ENCODE peak calls at places on chromosome 18, in eight cellular contexts. One of them, this sample, is unnamed.

GRCh38 chr18:3367491-3368091 is 82.4 kb upstream of the TGIF1 start:
- DNase-seq in heart left ventricle: no peak
- DNase-seq in CD4-positive, alpha-beta T cell: no peak
- DNase-seq in foreskin fibroblast: no peak
- DNase-seq in left lung: no peak
- DNase-seq in AG09309: no peak
- DNase-seq in NB4: no peak
- DNase-seq in uterus: no peak
- DNase-seq in this sample: no peak

GRCh38 chr18:70422061-70422965 is 133.5 kb downstream of the SOCS6 start:
- DNase-seq in left lung: peak
- DNase-seq in NB4: peak
- DNase-seq in CD4-positive, alpha-beta T cell: no peak
- DNase-seq in AG09309: peak
- DNase-seq in heart left ventricle: peak
- DNase-seq in uterus: peak
- DNase-seq in foreskin fibroblast: peak
- DNase-seq in this sample: no peak

GRCh38 chr18:3180325-3180724 is 39.4 kb downstream of the MYOM1 start:
- DNase-seq in heart left ventricle: no peak
- DNase-seq in left lung: no peak
- DNase-seq in foreskin fibroblast: peak
- DNase-seq in AG09309: no peak
- DNase-seq in CD4-positive, alpha-beta T cell: no peak
- DNase-seq in uterus: no peak
- DNase-seq in NB4: no peak
- DNase-seq in this sample: no peak

GRCh38 chr18:57889841-57890240 is 86.7 kb upstream of the ATP8B1 start:
- DNase-seq in NB4: no peak
- DNase-seq in heart left ventricle: no peak
- DNase-seq in uterus: no peak
- DNase-seq in AG09309: no peak
- DNase-seq in foreskin fibroblast: no peak
- DNase-seq in left lung: no peak
- DNase-seq in CD4-positive, alpha-beta T cell: no peak
- DNase-seq in this sample: no peak

GRCh38 chr18:61894751-61895524 is 2.1 kb upstream of the RNF152 start:
- DNase-seq in AG09309: no peak
- DNase-seq in NB4: no peak
- DNase-seq in foreskin fibroblast: no peak
- DNase-seq in uterus: peak
- DNase-seq in heart left ventricle: no peak
- DNase-seq in left lung: no peak
- DNase-seq in CD4-positive, alpha-beta T cell: no peak
- DNase-seq in this sample: no peak

GRCh38 chr18:30376515-30376914 is 666.0 kb downstream of the DSC3 start:
- DNase-seq in CD4-positive, alpha-beta T cell: no peak
- DNase-seq in AG09309: no peak
- DNase-seq in uterus: no peak
- DNase-seq in left lung: no peak
- DNase-seq in heart left ventricle: no peak
- DNase-seq in NB4: peak
- DNase-seq in foreskin fibroblast: no peak
- DNase-seq in this sample: no peak

GRCh38 chr18:68676913-68677312 is 38.0 kb downstream of the TMX3 start:
- DNase-seq in foreskin fibroblast: no peak
- DNase-seq in heart left ventricle: no peak
- DNase-seq in uterus: no peak
- DNase-seq in AG09309: no peak
- DNase-seq in CD4-positive, alpha-beta T cell: no peak
- DNase-seq in NB4: no peak
- DNase-seq in left lung: no peak
- DNase-seq in this sample: no peak

GRCh38 chr18:22559414-22560282 is 141.9 kb upstream of the CTAGE1 start:
- DNase-seq in NB4: peak
- DNase-seq in CD4-positive, alpha-beta T cell: no peak
- DNase-seq in AG09309: no peak
- DNase-seq in uterus: peak
- DNase-seq in left lung: peak
- DNase-seq in foreskin fibroblast: peak
- DNase-seq in heart left ventricle: peak
- DNase-seq in this sample: no peak

GRCh38 chr18:46220116-46220515 is 115.9 kb downstream of the HAUS1 start:
- DNase-seq in heart left ventricle: no peak
- DNase-seq in left lung: no peak
- DNase-seq in foreskin fibroblast: peak
- DNase-seq in NB4: no peak
- DNase-seq in uterus: no peak
- DNase-seq in AG09309: peak
- DNase-seq in CD4-positive, alpha-beta T cell: no peak
- DNase-seq in this sample: no peak

GRCh38 chr18:13800505-13801259 is 23.3 kb upstream of the MC5R start:
- DNase-seq in CD4-positive, alpha-beta T cell: peak
- DNase-seq in NB4: no peak
- DNase-seq in left lung: peak
- DNase-seq in heart left ventricle: peak
- DNase-seq in uterus: no peak
- DNase-seq in foreskin fibroblast: peak
- DNase-seq in AG09309: no peak
- DNase-seq in this sample: no peak

GRCh38 chr18:10062292-10062940 is 148.6 kb downstream of the VAPA start:
- DNase-seq in left lung: no peak
- DNase-seq in NB4: no peak
- DNase-seq in uterus: no peak
- DNase-seq in heart left ventricle: no peak
- DNase-seq in CD4-positive, alpha-beta T cell: no peak
- DNase-seq in AG09309: no peak
- DNase-seq in foreskin fibroblast: no peak
- DNase-seq in this sample: no peak

GRCh38 chr18:70335892-70336726 is 47.3 kb downstream of the SOCS6 start:
- DNase-seq in foreskin fibroblast: no peak
- DNase-seq in NB4: no peak
- DNase-seq in uterus: no peak
- DNase-seq in CD4-positive, alpha-beta T cell: no peak
- DNase-seq in AG09309: no peak
- DNase-seq in left lung: no peak
- DNase-seq in heart left ventricle: no peak
- DNase-seq in this sample: no peak

GRCh38 chr18:42298744-42299685 is 344.0 kb downstream of the PIK3C3 start:
- DNase-seq in AG09309: peak
- DNase-seq in uterus: peak
- DNase-seq in CD4-positive, alpha-beta T cell: peak
- DNase-seq in left lung: peak
- DNase-seq in foreskin fibroblast: peak
- DNase-seq in NB4: peak
- DNase-seq in heart left ventricle: no peak
- DNase-seq in this sample: no peak

GRCh38 chr18:56479836-56480235 is 158.6 kb downstream of the TXNL1 start:
- DNase-seq in AG09309: no peak
- DNase-seq in NB4: no peak
- DNase-seq in uterus: no peak
- DNase-seq in foreskin fibroblast: no peak
- DNase-seq in CD4-positive, alpha-beta T cell: no peak
- DNase-seq in left lung: no peak
- DNase-seq in heart left ventricle: no peak
- DNase-seq in this sample: no peak

GRCh38 chr18:58952303-58952702 is 87.6 kb downstream of the ZNF532 start:
- DNase-seq in AG09309: no peak
- DNase-seq in uterus: no peak
- DNase-seq in left lung: no peak
- DNase-seq in NB4: no peak
- DNase-seq in heart left ventricle: no peak
- DNase-seq in foreskin fibroblast: no peak
- DNase-seq in CD4-positive, alpha-beta T cell: no peak
- DNase-seq in this sample: no peak

GRCh38 chr18:41655074-41655473 is 300.0 kb upstream of the PIK3C3 start:
- DNase-seq in left lung: no peak
- DNase-seq in uterus: no peak
- DNase-seq in foreskin fibroblast: peak
- DNase-seq in AG09309: no peak
- DNase-seq in CD4-positive, alpha-beta T cell: no peak
- DNase-seq in NB4: peak
- DNase-seq in heart left ventricle: no peak
- DNase-seq in this sample: no peak

GRCh38 chr18:58484989-58485962 is 143.6 kb downstream of the ALPK2 start:
- DNase-seq in CD4-positive, alpha-beta T cell: no peak
- DNase-seq in uterus: no peak
- DNase-seq in NB4: no peak
- DNase-seq in heart left ventricle: no peak
- DNase-seq in AG09309: no peak
- DNase-seq in left lung: no peak
- DNase-seq in foreskin fibroblast: no peak
- DNase-seq in this sample: no peak

GRCh38 chr18:3579701-3580100 is 129.7 kb downstream of the TGIF1 start:
- DNase-seq in foreskin fibroblast: peak
- DNase-seq in NB4: no peak
- DNase-seq in uterus: no peak
- DNase-seq in left lung: no peak
- DNase-seq in AG09309: peak
- DNase-seq in CD4-positive, alpha-beta T cell: no peak
- DNase-seq in heart left ventricle: no peak
- DNase-seq in this sample: no peak

GRCh38 chr18:46013484-46014189 is 46.5 kb upstream of the EPG5 start:
- DNase-seq in AG09309: no peak
- DNase-seq in NB4: no peak
- DNase-seq in heart left ventricle: no peak
- DNase-seq in uterus: no peak
- DNase-seq in foreskin fibroblast: no peak
- DNase-seq in CD4-positive, alpha-beta T cell: no peak
- DNase-seq in left lung: no peak
- DNase-seq in this sample: no peak

DNA sequence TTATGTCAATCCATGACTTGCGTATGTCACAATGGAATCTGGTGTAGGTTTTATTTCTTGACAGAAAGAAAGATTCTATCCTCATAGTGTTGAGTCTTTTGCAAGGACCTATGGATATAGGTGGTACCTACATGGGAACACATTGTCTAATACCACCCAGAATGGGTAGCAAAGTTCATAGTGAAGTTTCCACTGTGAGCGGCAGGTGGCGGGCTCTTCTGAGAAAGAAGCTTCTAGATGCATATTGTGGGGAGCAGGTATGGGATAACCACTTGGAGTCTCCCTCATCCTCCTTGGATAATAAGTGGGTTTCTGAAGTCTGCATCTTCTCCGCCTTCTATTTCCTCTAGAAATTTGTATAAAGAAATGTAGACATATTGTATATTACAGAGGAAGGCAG is 44.9 kb downstream of the LINC00305 start:
- DNase-seq in left lung: no peak
- DNase-seq in AG09309: no peak
- DNase-seq in CD4-positive, alpha-beta T cell: no peak
- DNase-seq in heart left ventricle: no peak
- DNase-seq in uterus: no peak
- DNase-seq in foreskin fibroblast: no peak
- DNase-seq in NB4: no peak
- DNase-seq in this sample: no peak
- TF ChIP-seq CTCF in left lung: no peak
- TF ChIP-seq CTCF in AG09309: peak
- TF ChIP-seq CTCF in CD4-positive, alpha-beta T cell: no peak
- TF ChIP-seq CTCF in heart left ventricle: no peak
- TF ChIP-seq CTCF in uterus: no peak
- TF ChIP-seq CTCF in foreskin fibroblast: no peak
- TF ChIP-seq CTCF in NB4: peak
- TF ChIP-seq CTCF in this sample: no peak

GRCh38 chr18:31679133-31679731 is 5.1 kb downstream of the B4GALT6 start:
- DNase-seq in CD4-positive, alpha-beta T cell: no peak
- DNase-seq in heart left ventricle: no peak
- DNase-seq in NB4: no peak
- DNase-seq in AG09309: no peak
- DNase-seq in left lung: no peak
- DNase-seq in foreskin fibroblast: peak
- DNase-seq in uterus: no peak
- DNase-seq in this sample: no peak

GRCh38 chr18:31683106-31683505 is 1.3 kb downstream of the B4GALT6 start:
- DNase-seq in heart left ventricle: no peak
- DNase-seq in foreskin fibroblast: no peak
- DNase-seq in uterus: no peak
- DNase-seq in left lung: no peak
- DNase-seq in CD4-positive, alpha-beta T cell: no peak
- DNase-seq in AG09309: no peak
- DNase-seq in NB4: no peak
- DNase-seq in this sample: no peak

GRCh38 chr18:31679806-31680793 is 4.3 kb downstream of the B4GALT6 start:
- DNase-seq in left lung: no peak
- DNase-seq in foreskin fibroblast: no peak
- DNase-seq in AG09309: no peak
- DNase-seq in uterus: no peak
- DNase-seq in heart left ventricle: no peak
- DNase-seq in CD4-positive, alpha-beta T cell: no peak
- DNase-seq in NB4: no peak
- DNase-seq in this sample: no peak

GRCh38 chr18:31678425-31678824 is 6.0 kb downstream of the B4GALT6 start:
- DNase-seq in left lung: no peak
- DNase-seq in NB4: no peak
- DNase-seq in CD4-positive, alpha-beta T cell: no peak
- DNase-seq in uterus: no peak
- DNase-seq in foreskin fibroblast: no peak
- DNase-seq in AG09309: no peak
- DNase-seq in heart left ventricle: no peak
- DNase-seq in this sample: no peak

GRCh38 chr18:31680836-31681568 is 3.4 kb downstream of the B4GALT6 start:
- DNase-seq in AG09309: no peak
- DNase-seq in uterus: no peak
- DNase-seq in heart left ventricle: no peak
- DNase-seq in CD4-positive, alpha-beta T cell: no peak
- DNase-seq in left lung: no peak
- DNase-seq in foreskin fibroblast: no peak
- DNase-seq in NB4: peak
- DNase-seq in this sample: no peak
- TF ChIP-seq CTCF in AG09309: no peak
- TF ChIP-seq CTCF in uterus: no peak
- TF ChIP-seq CTCF in heart left ventricle: no peak
- TF ChIP-seq CTCF in CD4-positive, alpha-beta T cell: peak
- TF ChIP-seq CTCF in left lung: no peak
- TF ChIP-seq CTCF in foreskin fibroblast: no peak
- TF ChIP-seq CTCF in NB4: peak
- TF ChIP-seq CTCF in this sample: no peak

GRCh38 chr18:27778925-27779324 is 398.0 kb downstream of the CDH2 start:
- DNase-seq in AG09309: no peak
- DNase-seq in foreskin fibroblast: no peak
- DNase-seq in CD4-positive, alpha-beta T cell: no peak
- DNase-seq in NB4: no peak
- DNase-seq in uterus: no peak
- DNase-seq in left lung: no peak
- DNase-seq in heart left ventricle: no peak
- DNase-seq in this sample: no peak

GRCh38 chr18:27780061-27780740 is 396.7 kb downstream of the CDH2 start:
- DNase-seq in NB4: no peak
- DNase-seq in uterus: no peak
- DNase-seq in CD4-positive, alpha-beta T cell: no peak
- DNase-seq in left lung: no peak
- DNase-seq in AG09309: no peak
- DNase-seq in heart left ventricle: no peak
- DNase-seq in foreskin fibroblast: no peak
- DNase-seq in this sample: no peak

GRCh38 chr18:27778441-27778840 is 398.5 kb downstream of the CDH2 start:
- DNase-seq in AG09309: no peak
- DNase-seq in NB4: no peak
- DNase-seq in uterus: no peak
- DNase-seq in CD4-positive, alpha-beta T cell: no peak
- DNase-seq in foreskin fibroblast: peak
- DNase-seq in left lung: no peak
- DNase-seq in heart left ventricle: no peak
- DNase-seq in this sample: no peak
- TF ChIP-seq CTCF in AG09309: peak
- TF ChIP-seq CTCF in NB4: no peak
- TF ChIP-seq CTCF in uterus: no peak
- TF ChIP-seq CTCF in CD4-positive, alpha-beta T cell: no peak
- TF ChIP-seq CTCF in foreskin fibroblast: peak
- TF ChIP-seq CTCF in left lung: no peak
- TF ChIP-seq CTCF in heart left ventricle: peak
- TF ChIP-seq CTCF in this sample: no peak

GRCh38 chr18:25672490-25672889 is 320.5 kb upstream of the ZNF521 start:
- DNase-seq in NB4: peak
- DNase-seq in left lung: no peak
- DNase-seq in uterus: no peak
- DNase-seq in CD4-positive, alpha-beta T cell: no peak
- DNase-seq in AG09309: no peak
- DNase-seq in foreskin fibroblast: no peak
- DNase-seq in heart left ventricle: no peak
- DNase-seq in this sample: no peak
- TF ChIP-seq CTCF in NB4: no peak
- TF ChIP-seq CTCF in left lung: no peak
- TF ChIP-seq CTCF in uterus: no peak
- TF ChIP-seq CTCF in CD4-positive, alpha-beta T cell: no peak
- TF ChIP-seq CTCF in AG09309: peak
- TF ChIP-seq CTCF in foreskin fibroblast: no peak
- TF ChIP-seq CTCF in heart left ventricle: no peak
- TF ChIP-seq CTCF in this sample: no peak